ENCODE peak calls at places on chromosomes 5 and 9, in six cellular contexts. I, Q, C, H, J and N are unnamed samples.
A peak's percentile ranks its signal among the peaks of the same experiment; 100 is the strongest.

GRCh38 chr5:51373880-51374523 is 9.2 kb upstream of the ISL1 start:
- DNase-seq in C (no peak), I (no peak), Q (no peak), J (peak; percentile 20), H (no peak), N (no peak)

GRCh38 chr9:35684921-35685320 is 4.8 kb downstream of the TPM2 start:
- DNase-seq in C (no peak), Q (no peak), H (no peak), I (no peak), J (no peak), N (no peak)

GRCh38 chr5:31965227-31965626 is 208.9 kb downstream of the GOLPH3 start:
- DNase-seq in C (no peak), H (no peak), I (no peak), J (no peak), Q (no peak), N (no peak)

GRCh38 chr9:93110400-93110855 is 14.4 kb downstream of the CARD19 start:
- DNase-seq in I (no peak), Q (no peak), H (no peak), J (no peak), C (no peak), N (no peak)

GRCh38 chr9:72856985-72857631 is 95.7 kb downstream of the ALDH1A1 start:
- DNase-seq in H (peak; percentile 65), J (peak; percentile 18), Q (peak; percentile 11), C (no peak), I (no peak), N (peak; percentile 23)

GRCh38 chr9:135606885-135607259 is 32.5 kb downstream of the GLT6D1 start:
- DNase-seq in H (no peak), Q (no peak), C (no peak), J (no peak), I (no peak), N (no peak)

GRCh38 chr9:131815971-131816873 is 76.3 kb upstream of the RAPGEF1 start:
- DNase-seq in Q (no peak), I (no peak), J (no peak), C (no peak), H (no peak), N (no peak)

GRCh38 chr9:89564257-89564878 is 40.4 kb upstream of the GADD45G start:
- DNase-seq in H (peak; percentile 50), C (peak; percentile 46), I (no peak), Q (peak; percentile 17), J (peak; percentile 48), N (peak; percentile 71)

GRCh38 chr5:133267601-133268000 is 215.8 kb downstream of the HSPA4 start:
- DNase-seq in Q (no peak), I (no peak), C (no peak), H (no peak), J (no peak), N (no peak)
- TF ChIP-seq CTCF in Q (no peak), I (no peak), C (no peak), H (no peak), J (no peak), N (no peak)

GRCh38 chr9:134441227-134442086 is 115.2 kb downstream of the RXRA start:
- DNase-seq in I (no peak), C (no peak), J (no peak), Q (no peak), H (no peak), N (no peak)

GRCh38 chr9:134440636-134441226 is 114.5 kb downstream of the RXRA start:
- DNase-seq in I (no peak), Q (no peak), H (no peak), J (no peak), C (no peak), N (no peak)

GRCh38 chr9:134443169-134444039 is 117.1 kb downstream of the RXRA start:
- DNase-seq in J (peak; percentile 94), I (peak; percentile 37), Q (peak; percentile 88), H (peak; percentile 71), C (peak; percentile 38), N (peak; percentile 84)

GRCh38 chr9:134442486-134443168 is 116.4 kb downstream of the RXRA start:
- DNase-seq in J (peak; percentile 72), H (no peak), C (no peak), I (no peak), Q (peak; percentile 27), N (no peak)

DNA sequence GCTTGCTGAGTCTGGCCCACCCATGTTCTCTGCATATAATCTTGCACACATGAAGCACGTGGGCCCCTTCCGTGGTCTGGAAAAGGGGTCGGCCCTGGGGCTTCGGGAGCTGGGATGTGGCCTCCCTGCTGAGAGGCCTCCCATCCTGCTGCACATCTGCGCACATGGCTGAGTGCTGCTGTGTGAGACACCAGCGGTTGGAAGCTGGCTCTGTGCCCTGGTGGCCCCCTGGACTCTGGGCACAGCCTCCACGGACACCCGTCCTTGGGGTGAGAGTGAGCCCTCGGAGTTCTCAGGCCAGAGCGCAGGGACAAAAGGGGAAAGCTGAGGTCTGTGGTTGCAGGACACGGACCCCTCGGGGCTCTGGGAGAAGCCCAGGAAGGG is 115.8 kb downstream of the RXRA start:
- DNase-seq in J (peak; percentile 54), C (no peak), Q (no peak), H (no peak), I (no peak), N (no peak)
- TF ChIP-seq GABPA in J (no peak), C (no peak), Q (no peak), H (no peak), I (no peak), N (no peak)

GRCh38 chr9:136665704-136666363 is 3.1 kb downstream of the EGFL7 start:
- DNase-seq in C (no peak), H (no peak), Q (peak; percentile 88), I (no peak), J (peak; percentile 95), N (no peak)
- H3K4me3 ChIP-seq in C (peak overlapping the region; percentile 60), H (no peak overlapping the region), Q (peak overlapping the region; percentile 81), I (no peak overlapping the region), J (peak overlapping the region; percentile 56), N (peak overlapping the region; percentile 16)

GRCh38 chr5:149549461-149550266 is 1.6 kb downstream of the CSNK1A1 start:
- DNase-seq in H (peak; percentile 86), J (peak; percentile 46), C (no peak), I (peak; percentile 32), Q (no peak), N (no peak)
- TF ChIP-seq CTCF in H (no peak), J (no peak), C (no peak), I (no peak), Q (no peak), N (no peak)

GRCh38 chr5:147519380-147519779 is 9.5 kb upstream of the DPYSL3 start:
- DNase-seq in C (no peak), H (no peak), I (no peak), J (no peak), Q (no peak), N (no peak)
- TF ChIP-seq GABPA in C (no peak), H (no peak), I (no peak), J (no peak), Q (no peak), N (no peak)

GRCh38 chr5:142326480-142326938 is 1.7 kb upstream of the SPRY4 start:
- DNase-seq in J (no peak), C (no peak), H (no peak), I (no peak), Q (peak; percentile 31), N (no peak)
- H3K4me3 ChIP-seq in J (peak overlapping the region; percentile 93), C (peak overlapping the region; percentile 92), H (peak overlapping the region; percentile 92), I (no peak overlapping the region), Q (peak overlapping the region; percentile 83), N (no peak overlapping the region)

GRCh38 chr9:134396825-134397224 is 70.6 kb downstream of the RXRA start:
- DNase-seq in I (no peak), H (no peak), C (no peak), Q (no peak), J (no peak), N (no peak)
- TF ChIP-seq CTCF in I (no peak), H (no peak), C (no peak), Q (no peak), J (no peak), N (no peak)

GRCh38 chr5:10875201-10875768 is 114.3 kb upstream of the DAP start:
- DNase-seq in Q (no peak), I (no peak), H (no peak), C (no peak), J (no peak), N (no peak)
- TF ChIP-seq GABPA in Q (no peak), I (no peak), H (no peak), C (no peak), J (no peak), N (no peak)

GRCh38 chr9:4987996-4988421 is 2.9 kb downstream of the JAK2 start:
- DNase-seq in Q (peak; percentile 35), I (peak; percentile 66), J (peak; percentile 69), H (peak; percentile 66), C (no peak), N (peak; percentile 68)

GRCh38 chr9:4985376-4986266 is 549 bp downstream of the JAK2 start:
- DNase-seq in I (no peak), C (no peak), J (no peak), Q (peak; percentile 43), H (no peak), N (no peak)

GRCh38 chr9:4984571-4985375 is at the start of gene JAK2:
- DNase-seq in C (peak; percentile 78), I (peak; percentile 79), H (peak; percentile 88), Q (peak; percentile 76), J (peak; percentile 91), N (peak; percentile 95)

GRCh38 chr9:4986291-4986690 is 1.2 kb downstream of the JAK2 start:
- DNase-seq in C (no peak), I (no peak), H (no peak), Q (no peak), J (no peak), N (no peak)

GRCh38 chr9:4986783-4987182 is 1.7 kb downstream of the JAK2 start:
- DNase-seq in J (no peak), Q (no peak), I (no peak), C (no peak), H (no peak), N (no peak)
- H3K4me3 ChIP-seq in J (no peak overlapping the region), Q (peak overlapping the region; percentile 74), I (peak overlapping the region; percentile 76), C (no peak overlapping the region), H (no peak overlapping the region), N (peak overlapping the region; percentile 63)